ENCODE peak calls at places on chromosomes 3 and 15, in ten cellular contexts. H is body of pancreas, F is heart left ventricle, Y is sigmoid colon, A is adrenal gland, O is tibial nerve, N is stomach, T is right lobe of liver, X is Peyer's patch, U is thyroid gland. V is an unnamed sample.

GRCh38 chr15:65096481-65097385 is 18.3 kb downstream of the UBAP1L start:
- DNase-seq in F (no peak), O (no peak), Y (no peak), N (no peak), U (no peak), A (no peak), H (no peak), X (no peak), T (no peak), V (no peak)

GRCh38 chr3:17747184-17747889 is 4.9 kb upstream of the TBC1D5 start:
- DNase-seq in H (no peak), F (no peak), O (no peak), X (no peak), U (no peak), T (peak; percentile 67), N (no peak), Y (no peak), A (no peak), V (no peak)

GRCh38 chr3:39100500-39100886 is 6.9 kb downstream of the GORASP1 start:
- DNase-seq in F (no peak), X (no peak), A (no peak), U (no peak), N (no peak), H (no peak), T (no peak), O (no peak), Y (no peak), V (no peak)

GRCh38 chr3:43872301-43872700 is 181.6 kb downstream of the ABHD5 start:
- DNase-seq in T (no peak), H (no peak), U (no peak), Y (no peak), O (no peak), X (no peak), A (no peak), F (no peak), N (no peak), V (peak; percentile 80)

GRCh38 chr3:81245043-81245442 is 516.4 kb downstream of the GBE1 start:
- DNase-seq in Y (no peak), O (no peak), T (no peak), A (no peak), U (no peak), H (no peak), N (no peak), F (no peak), X (no peak), V (no peak)

GRCh38 chr15:34119291-34119690 is 17.4 kb downstream of the PGBD4 start:
- DNase-seq in X (no peak), U (no peak), T (no peak), F (no peak), A (no peak), N (no peak), H (no peak), Y (no peak), O (no peak), V (no peak)

GRCh38 chr3:16369885-16370284 is 104.9 kb downstream of the OXNAD1 start:
- DNase-seq in F (no peak), N (no peak), H (no peak), U (peak; percentile 33), Y (no peak), A (no peak), T (no peak), O (no peak), X (no peak), V (no peak)

GRCh38 chr3:187737401-187738088 is 7.7 kb downstream of the BCL6 start:
- DNase-seq in A (peak; percentile 84), U (peak; percentile 64), O (peak; percentile 50), X (peak; percentile 80), T (peak; percentile 92), Y (peak; percentile 92), F (peak; percentile 86), N (peak; percentile 80), H (peak; percentile 68), V (no peak)

GRCh38 chr3:164375995-164376394 is 702.3 kb downstream of the SI start:
- DNase-seq in A (no peak), F (no peak), X (no peak), N (no peak), Y (no peak), O (no peak), H (no peak), U (no peak), T (no peak), V (no peak)

GRCh38 chr3:69443554-69443953 is 57.7 kb upstream of the FRMD4B start:
- DNase-seq in F (no peak), A (no peak), T (no peak), O (no peak), U (no peak), H (no peak), Y (no peak), N (no peak), X (no peak), V (no peak)

GRCh38 chr15:68272797-68273271 is 4.7 kb upstream of the FEM1B start:
- DNase-seq in U (no peak), X (no peak), T (no peak), N (no peak), Y (no peak), H (no peak), O (no peak), A (no peak), F (no peak), V (peak; percentile 12)

GRCh38 chr3:186320862-186321568 is 41.0 kb downstream of the DGKG start:
- DNase-seq in X (no peak), Y (no peak), A (no peak), T (no peak), O (no peak), F (no peak), N (no peak), U (no peak), H (no peak), V (peak; percentile 21)

GRCh38 chr3:175161291-175161690 is 302.2 kb downstream of the NAALADL2 start:
- DNase-seq in F (no peak), U (no peak), O (no peak), A (no peak), N (no peak), X (no peak), T (no peak), Y (no peak), H (no peak), V (no peak)

DNA sequence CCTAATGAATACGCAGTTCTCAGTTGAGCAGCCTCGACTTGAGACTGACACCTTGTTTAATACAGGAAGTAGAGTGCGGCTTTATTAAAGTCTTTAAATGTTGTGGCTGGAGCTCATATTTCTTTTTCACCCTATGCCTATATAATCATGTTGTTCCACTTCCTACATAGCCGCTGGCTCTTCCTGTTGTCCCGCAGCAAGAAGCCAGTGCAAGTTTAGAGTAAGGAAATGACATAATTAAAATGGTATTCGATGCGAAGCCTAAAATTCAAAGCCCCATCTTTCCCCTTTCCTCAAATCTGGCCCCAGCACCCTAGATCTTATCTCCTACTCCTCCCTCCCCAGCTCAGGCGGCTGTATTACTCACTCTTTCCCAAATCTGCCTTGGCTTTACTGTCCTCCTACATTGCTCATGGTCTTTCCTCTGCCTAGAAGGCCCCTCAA is 7.5 kb upstream of the PHLDB2 start:
- DNase-seq in T (no peak), N (no peak), O (no peak), F (no peak), U (no peak), Y (no peak), H (no peak), A (no peak), X (no peak), V (peak; percentile 40)
- TF ChIP-seq POLR2A in T (no peak), N (no peak), O (no peak), F (no peak), U (no peak), Y (no peak), H (no peak), A (no peak), X (no peak), V (no peak)

DNA sequence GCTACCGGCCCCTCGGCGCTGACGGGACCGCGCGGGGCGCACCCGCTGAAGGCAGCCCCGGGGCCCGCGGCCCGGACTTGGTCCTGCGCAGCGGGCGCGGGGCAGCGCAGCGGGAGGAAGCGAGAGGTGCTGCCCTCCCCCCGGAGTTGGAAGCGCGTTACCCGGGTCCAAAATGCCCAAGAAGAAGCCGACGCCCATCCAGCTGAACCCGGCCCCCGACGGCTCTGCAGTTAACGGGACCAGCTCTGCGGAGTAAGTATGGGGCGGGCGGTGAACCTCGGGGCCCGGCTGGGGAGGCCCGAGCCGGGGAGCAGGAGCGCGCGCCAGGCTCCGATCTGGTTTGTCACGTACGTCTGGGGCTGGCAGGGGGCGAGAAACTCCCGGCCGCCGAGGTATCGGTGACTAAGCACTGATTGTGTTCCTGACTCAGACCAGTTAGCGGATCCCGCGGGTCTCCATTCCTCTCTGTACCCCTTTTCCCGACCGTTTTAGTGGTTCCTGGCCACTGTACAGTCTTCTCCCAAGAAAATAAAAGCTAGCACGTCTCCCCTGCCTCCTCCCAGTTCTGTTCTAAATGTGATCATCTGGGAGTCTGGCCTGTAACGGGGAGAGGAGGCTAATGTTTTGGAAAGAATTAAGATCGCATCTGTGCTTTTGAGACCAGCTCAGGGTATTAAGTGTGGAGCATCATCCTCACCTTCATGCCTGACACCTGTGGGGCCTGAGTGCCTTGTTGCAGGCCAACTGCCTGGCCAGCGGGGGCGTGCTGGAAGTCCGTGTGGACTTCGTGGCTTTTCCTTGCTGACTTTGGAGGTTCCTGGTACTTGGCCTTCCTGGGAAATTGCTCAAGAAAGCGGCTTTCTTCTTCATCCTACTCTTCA is 704 bp downstream of the MAP2K1 start:
- DNase-seq in X (peak; percentile 76), H (peak; percentile 73), A (peak; percentile 76), Y (peak; percentile 87), N (peak; percentile 67), U (peak; percentile 53), T (peak; percentile 72), F (peak; percentile 63), O (peak; percentile 19), V (peak; percentile 43)
- TF ChIP-seq POLR2A in X (no peak), H (no peak), A (peak; percentile 54), Y (no peak), N (no peak), U (no peak), T (no peak), F (no peak), O (no peak), V (peak; percentile 21)

GRCh38 chr3:128863560-128863959 is 15.9 kb upstream of the ACAD9 start:
- DNase-seq in F (no peak), Y (no peak), U (no peak), X (no peak), T (no peak), N (no peak), A (no peak), O (no peak), H (no peak), V (no peak)
- TF ChIP-seq POLR2A in F (no peak), Y (no peak), U (no peak), X (no peak), T (no peak), N (no peak), A (no peak), O (no peak), H (no peak), V (no peak)

DNA sequence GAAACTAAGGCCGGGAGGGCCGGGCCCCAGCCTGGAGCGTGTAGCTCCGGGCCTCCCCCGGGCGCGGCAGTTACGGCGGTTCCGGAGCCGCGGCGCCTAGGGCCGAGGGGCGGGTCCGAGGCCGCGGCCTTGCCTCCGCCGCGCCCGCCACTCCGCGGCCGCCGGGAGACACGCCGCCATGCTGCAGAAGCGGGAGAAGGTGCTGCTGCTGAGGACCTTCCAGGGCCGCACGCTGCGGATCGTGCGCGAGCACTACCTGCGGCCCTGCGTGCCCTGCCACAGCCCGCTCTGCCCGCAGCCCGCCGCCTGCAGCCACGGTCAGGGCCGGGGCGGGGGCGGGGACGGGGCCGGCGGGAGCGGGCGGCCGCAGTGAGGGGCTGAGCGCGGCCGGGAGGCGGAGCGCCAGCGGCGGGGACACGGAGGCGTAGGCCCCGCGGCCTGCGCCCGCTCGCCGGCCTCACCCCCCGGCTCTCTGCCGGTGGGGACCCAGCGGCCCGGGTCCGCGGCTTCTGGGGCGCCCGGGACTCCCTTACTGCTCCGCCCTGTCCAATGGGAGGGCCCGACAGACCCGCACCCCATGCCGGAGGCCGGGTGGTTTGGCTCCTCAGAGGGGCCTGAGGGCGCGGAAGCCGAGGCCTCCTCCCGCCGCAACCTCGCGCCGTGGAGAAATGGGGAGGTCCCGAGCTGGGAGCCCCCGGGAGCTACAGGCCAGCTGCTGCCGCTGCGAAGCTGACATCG is at the start of gene DIS3L:
- DNase-seq in F (peak; percentile 70), N (peak; percentile 72), T (peak; percentile 68), H (peak; percentile 74), U (peak; percentile 61), X (peak; percentile 81), O (peak; percentile 18), A (peak; percentile 62), Y (peak; percentile 75), V (no peak)
- TF ChIP-seq POLR2A in F (peak; percentile 60), N (no peak), T (peak; percentile 79), H (peak; percentile 25), U (peak; percentile 65), X (peak; percentile 44), O (peak; percentile 33), A (peak; percentile 71), Y (no peak), V (peak; percentile 58)